ENCODE peak calls at places on chromosome 13, in seven cellular contexts. One of them, this sample, is unnamed.

GRCh38 chr13:83125791-83126190 is 756.5 kb downstream of the SLITRK1 start:
- DNase-seq in CD4-positive, alpha-beta T cell: no peak
- DNase-seq in IMR-90: no peak
- DNase-seq in activated CD4-positive, alpha-beta T cell treated with anti-CD3 and anti-CD28 coated beads for 24 hours: no peak
- DNase-seq in memory B cell: no peak
- DNase-seq in ACHN: no peak
- DNase-seq in stimulated activated CD8-positive, alpha-beta memory T cell treated with anti-CD3 and anti-CD28 coated beads, Interleukin-7, amount 100 ng/mL, for 24 hours: no peak
- DNase-seq in this sample: no peak

GRCh38 chr13:56861472-56861871 is 279.2 kb upstream of the PRR20A start:
- DNase-seq in stimulated activated CD8-positive, alpha-beta memory T cell treated with anti-CD3 and anti-CD28 coated beads, Interleukin-7, amount 100 ng/mL, for 24 hours: no peak
- DNase-seq in ACHN: no peak
- DNase-seq in activated CD4-positive, alpha-beta T cell treated with anti-CD3 and anti-CD28 coated beads for 24 hours: no peak
- DNase-seq in CD4-positive, alpha-beta T cell: no peak
- DNase-seq in memory B cell: no peak
- DNase-seq in IMR-90: no peak
- DNase-seq in this sample: no peak

GRCh38 chr13:65292488-65292901 is 1937.6 kb downstream of the PCDH9 start:
- DNase-seq in IMR-90: peak
- DNase-seq in memory B cell: no peak
- DNase-seq in CD4-positive, alpha-beta T cell: no peak
- DNase-seq in activated CD4-positive, alpha-beta T cell treated with anti-CD3 and anti-CD28 coated beads for 24 hours: no peak
- DNase-seq in stimulated activated CD8-positive, alpha-beta memory T cell treated with anti-CD3 and anti-CD28 coated beads, Interleukin-7, amount 100 ng/mL, for 24 hours: no peak
- DNase-seq in ACHN: peak
- DNase-seq in this sample: no peak

GRCh38 chr13:94246495-94246894 is 233.0 kb downstream of the DCT start:
- DNase-seq in CD4-positive, alpha-beta T cell: no peak
- DNase-seq in memory B cell: no peak
- DNase-seq in activated CD4-positive, alpha-beta T cell treated with anti-CD3 and anti-CD28 coated beads for 24 hours: no peak
- DNase-seq in stimulated activated CD8-positive, alpha-beta memory T cell treated with anti-CD3 and anti-CD28 coated beads, Interleukin-7, amount 100 ng/mL, for 24 hours: no peak
- DNase-seq in IMR-90: no peak
- DNase-seq in ACHN: no peak
- DNase-seq in this sample: no peak

GRCh38 chr13:91126806-91127205 is 220.7 kb upstream of the MIR17HG start:
- DNase-seq in stimulated activated CD8-positive, alpha-beta memory T cell treated with anti-CD3 and anti-CD28 coated beads, Interleukin-7, amount 100 ng/mL, for 24 hours: no peak
- DNase-seq in CD4-positive, alpha-beta T cell: no peak
- DNase-seq in IMR-90: no peak
- DNase-seq in ACHN: no peak
- DNase-seq in memory B cell: no peak
- DNase-seq in activated CD4-positive, alpha-beta T cell treated with anti-CD3 and anti-CD28 coated beads for 24 hours: no peak
- DNase-seq in this sample: no peak

GRCh38 chr13:37490176-37490575 is 108.4 kb downstream of the POSTN start:
- DNase-seq in CD4-positive, alpha-beta T cell: no peak
- DNase-seq in activated CD4-positive, alpha-beta T cell treated with anti-CD3 and anti-CD28 coated beads for 24 hours: no peak
- DNase-seq in stimulated activated CD8-positive, alpha-beta memory T cell treated with anti-CD3 and anti-CD28 coated beads, Interleukin-7, amount 100 ng/mL, for 24 hours: no peak
- DNase-seq in IMR-90: peak
- DNase-seq in ACHN: no peak
- DNase-seq in memory B cell: no peak
- DNase-seq in this sample: no peak

GRCh38 chr13:49996166-49996915 is 501 bp upstream of the TRIM13 start:
- DNase-seq in memory B cell: peak
- DNase-seq in IMR-90: peak
- DNase-seq in CD4-positive, alpha-beta T cell: peak
- DNase-seq in activated CD4-positive, alpha-beta T cell treated with anti-CD3 and anti-CD28 coated beads for 24 hours: peak
- DNase-seq in stimulated activated CD8-positive, alpha-beta memory T cell treated with anti-CD3 and anti-CD28 coated beads, Interleukin-7, amount 100 ng/mL, for 24 hours: peak
- DNase-seq in ACHN: peak
- DNase-seq in this sample: peak

GRCh38 chr13:108679989-108680388 is 50.6 kb downstream of the MYO16 start:
- DNase-seq in IMR-90: no peak
- DNase-seq in ACHN: no peak
- DNase-seq in stimulated activated CD8-positive, alpha-beta memory T cell treated with anti-CD3 and anti-CD28 coated beads, Interleukin-7, amount 100 ng/mL, for 24 hours: no peak
- DNase-seq in memory B cell: no peak
- DNase-seq in CD4-positive, alpha-beta T cell: no peak
- DNase-seq in activated CD4-positive, alpha-beta T cell treated with anti-CD3 and anti-CD28 coated beads for 24 hours: no peak
- DNase-seq in this sample: no peak

GRCh38 chr13:40127925-40128324 is 472.5 kb downstream of the COG6 start:
- DNase-seq in CD4-positive, alpha-beta T cell: no peak
- DNase-seq in ACHN: no peak
- DNase-seq in IMR-90: no peak
- DNase-seq in activated CD4-positive, alpha-beta T cell treated with anti-CD3 and anti-CD28 coated beads for 24 hours: no peak
- DNase-seq in memory B cell: no peak
- DNase-seq in stimulated activated CD8-positive, alpha-beta memory T cell treated with anti-CD3 and anti-CD28 coated beads, Interleukin-7, amount 100 ng/mL, for 24 hours: no peak
- DNase-seq in this sample: no peak

GRCh38 chr13:98997738-98998641 is 20.1 kb upstream of the DOCK9 start:
- DNase-seq in IMR-90: no peak
- DNase-seq in activated CD4-positive, alpha-beta T cell treated with anti-CD3 and anti-CD28 coated beads for 24 hours: no peak
- DNase-seq in ACHN: no peak
- DNase-seq in stimulated activated CD8-positive, alpha-beta memory T cell treated with anti-CD3 and anti-CD28 coated beads, Interleukin-7, amount 100 ng/mL, for 24 hours: no peak
- DNase-seq in CD4-positive, alpha-beta T cell: peak
- DNase-seq in memory B cell: no peak
- DNase-seq in this sample: no peak

GRCh38 chr13:85864963-85865530 is 65.8 kb upstream of the SLITRK6 start:
- DNase-seq in activated CD4-positive, alpha-beta T cell treated with anti-CD3 and anti-CD28 coated beads for 24 hours: no peak
- DNase-seq in ACHN: peak
- DNase-seq in IMR-90: peak
- DNase-seq in CD4-positive, alpha-beta T cell: no peak
- DNase-seq in memory B cell: no peak
- DNase-seq in stimulated activated CD8-positive, alpha-beta memory T cell treated with anti-CD3 and anti-CD28 coated beads, Interleukin-7, amount 100 ng/mL, for 24 hours: no peak
- DNase-seq in this sample: no peak

GRCh38 chr13:112434937-112435523 is 58.9 kb downstream of the SPACA7 start:
- DNase-seq in ACHN: no peak
- DNase-seq in CD4-positive, alpha-beta T cell: no peak
- DNase-seq in memory B cell: no peak
- DNase-seq in stimulated activated CD8-positive, alpha-beta memory T cell treated with anti-CD3 and anti-CD28 coated beads, Interleukin-7, amount 100 ng/mL, for 24 hours: no peak
- DNase-seq in IMR-90: no peak
- DNase-seq in activated CD4-positive, alpha-beta T cell treated with anti-CD3 and anti-CD28 coated beads for 24 hours: no peak
- DNase-seq in this sample: no peak

GRCh38 chr13:77535448-77535847 is at the start of gene SCEL:
- DNase-seq in IMR-90: no peak
- DNase-seq in ACHN: no peak
- DNase-seq in stimulated activated CD8-positive, alpha-beta memory T cell treated with anti-CD3 and anti-CD28 coated beads, Interleukin-7, amount 100 ng/mL, for 24 hours: no peak
- DNase-seq in CD4-positive, alpha-beta T cell: no peak
- DNase-seq in activated CD4-positive, alpha-beta T cell treated with anti-CD3 and anti-CD28 coated beads for 24 hours: no peak
- DNase-seq in memory B cell: no peak
- DNase-seq in this sample: no peak

GRCh38 chr13:113802090-113802531 is 43.1 kb downstream of the TMEM255B start:
- DNase-seq in ACHN: no peak
- DNase-seq in IMR-90: peak
- DNase-seq in activated CD4-positive, alpha-beta T cell treated with anti-CD3 and anti-CD28 coated beads for 24 hours: no peak
- DNase-seq in stimulated activated CD8-positive, alpha-beta memory T cell treated with anti-CD3 and anti-CD28 coated beads, Interleukin-7, amount 100 ng/mL, for 24 hours: no peak
- DNase-seq in CD4-positive, alpha-beta T cell: no peak
- DNase-seq in memory B cell: no peak
- DNase-seq in this sample: peak

GRCh38 chr13:50167967-50168366 is 152.7 kb downstream of the KCNRG start:
- DNase-seq in IMR-90: no peak
- DNase-seq in CD4-positive, alpha-beta T cell: no peak
- DNase-seq in stimulated activated CD8-positive, alpha-beta memory T cell treated with anti-CD3 and anti-CD28 coated beads, Interleukin-7, amount 100 ng/mL, for 24 hours: no peak
- DNase-seq in memory B cell: no peak
- DNase-seq in activated CD4-positive, alpha-beta T cell treated with anti-CD3 and anti-CD28 coated beads for 24 hours: no peak
- DNase-seq in ACHN: no peak
- DNase-seq in this sample: no peak

GRCh38 chr13:31749929-31750328 is 10.6 kb downstream of the RXFP2 start:
- DNase-seq in CD4-positive, alpha-beta T cell: no peak
- DNase-seq in activated CD4-positive, alpha-beta T cell treated with anti-CD3 and anti-CD28 coated beads for 24 hours: no peak
- DNase-seq in IMR-90: peak
- DNase-seq in memory B cell: no peak
- DNase-seq in stimulated activated CD8-positive, alpha-beta memory T cell treated with anti-CD3 and anti-CD28 coated beads, Interleukin-7, amount 100 ng/mL, for 24 hours: no peak
- DNase-seq in ACHN: peak
- DNase-seq in this sample: no peak

GRCh38 chr13:108155185-108156106 is 59.9 kb downstream of the LIG4 start:
- DNase-seq in CD4-positive, alpha-beta T cell: peak
- DNase-seq in memory B cell: peak
- DNase-seq in IMR-90: peak
- DNase-seq in activated CD4-positive, alpha-beta T cell treated with anti-CD3 and anti-CD28 coated beads for 24 hours: peak
- DNase-seq in ACHN: peak
- DNase-seq in stimulated activated CD8-positive, alpha-beta memory T cell treated with anti-CD3 and anti-CD28 coated beads, Interleukin-7, amount 100 ng/mL, for 24 hours: peak
- DNase-seq in this sample: peak

GRCh38 chr13:113739527-113740285 is 19.3 kb upstream of the TMEM255B start:
- DNase-seq in stimulated activated CD8-positive, alpha-beta memory T cell treated with anti-CD3 and anti-CD28 coated beads, Interleukin-7, amount 100 ng/mL, for 24 hours: no peak
- DNase-seq in memory B cell: no peak
- DNase-seq in CD4-positive, alpha-beta T cell: no peak
- DNase-seq in IMR-90: no peak
- DNase-seq in activated CD4-positive, alpha-beta T cell treated with anti-CD3 and anti-CD28 coated beads for 24 hours: no peak
- DNase-seq in ACHN: no peak
- DNase-seq in this sample: no peak

GRCh38 chr13:29140277-29140676 is 320.1 kb downstream of the MTUS2 start:
- DNase-seq in CD4-positive, alpha-beta T cell: no peak
- DNase-seq in activated CD4-positive, alpha-beta T cell treated with anti-CD3 and anti-CD28 coated beads for 24 hours: no peak
- DNase-seq in ACHN: peak
- DNase-seq in memory B cell: no peak
- DNase-seq in IMR-90: no peak
- DNase-seq in stimulated activated CD8-positive, alpha-beta memory T cell treated with anti-CD3 and anti-CD28 coated beads, Interleukin-7, amount 100 ng/mL, for 24 hours: no peak
- DNase-seq in this sample: no peak

GRCh38 chr13:52599037-52599852 is 43.0 kb upstream of the HNRNPA1L2 start:
- DNase-seq in CD4-positive, alpha-beta T cell: no peak
- DNase-seq in IMR-90: peak
- DNase-seq in ACHN: no peak
- DNase-seq in memory B cell: no peak
- DNase-seq in stimulated activated CD8-positive, alpha-beta memory T cell treated with anti-CD3 and anti-CD28 coated beads, Interleukin-7, amount 100 ng/mL, for 24 hours: no peak
- DNase-seq in activated CD4-positive, alpha-beta T cell treated with anti-CD3 and anti-CD28 coated beads for 24 hours: no peak
- DNase-seq in this sample: no peak

GRCh38 chr13:63501702-63502101 is 2086.1 kb upstream of the PCDH20 start:
- DNase-seq in activated CD4-positive, alpha-beta T cell treated with anti-CD3 and anti-CD28 coated beads for 24 hours: no peak
- DNase-seq in IMR-90: peak
- DNase-seq in stimulated activated CD8-positive, alpha-beta memory T cell treated with anti-CD3 and anti-CD28 coated beads, Interleukin-7, amount 100 ng/mL, for 24 hours: no peak
- DNase-seq in ACHN: peak
- DNase-seq in memory B cell: no peak
- DNase-seq in CD4-positive, alpha-beta T cell: no peak
- DNase-seq in this sample: no peak

This sample was measured in neural crest cell.